ENCODE peak calls at places on chromosomes 6 and 20, in eight cellular contexts. I, F, Q, V, H, U, A and R are unnamed samples.

GRCh38 chr6:11279213-11279780 is 46.8 kb upstream of the NEDD9 start:
- DNase-seq in I (no peak), Q (no peak), H (no peak), U (no peak), V (no peak), F (no peak), A (no peak), R (no peak)

GRCh38 chr6:25596928-25597818 is 54.8 kb upstream of the SCGN start:
- DNase-seq in F (no peak), A (no peak), H (no peak), Q (no peak), V (no peak), I (no peak), U (no peak), R (no peak)

GRCh38 chr6:28809947-28810654 is 113.7 kb downstream of the TRIM27 start:
- DNase-seq in F (no peak), V (peak; percentile 48), Q (no peak), A (no peak), I (no peak), U (no peak), H (no peak), R (no peak)

GRCh38 chr6:150729188-150729748 is 129.6 kb downstream of the PLEKHG1 start:
- DNase-seq in V (no peak), Q (no peak), F (no peak), U (no peak), A (no peak), H (no peak), I (no peak), R (no peak)

GRCh38 chr20:50381771-50382593 is 128.2 kb upstream of the PTPN1 start:
- DNase-seq in Q (no peak), U (no peak), I (no peak), F (no peak), A (peak; percentile 58), V (no peak), H (peak; percentile 43), R (no peak)

GRCh38 chr6:21538186-21538798 is 55.3 kb upstream of the SOX4 start:
- DNase-seq in V (peak; percentile 22), F (no peak), I (no peak), Q (no peak), U (no peak), A (no peak), H (no peak), R (no peak)

GRCh38 chr6:148790404-148790803 is 43.6 kb downstream of the UST start:
- DNase-seq in Q (no peak), H (no peak), A (no peak), F (no peak), V (no peak), U (no peak), I (no peak), R (no peak)

GRCh38 chr20:36463212-36464061 is 77.9 kb upstream of the MYL9 start:
- DNase-seq in I (no peak), F (no peak), U (no peak), V (no peak), H (no peak), A (no peak), Q (no peak), R (no peak)

GRCh38 chr20:21353236-21353635 is 44.1 kb downstream of the NKX2-4 start:
- DNase-seq in V (peak; percentile 56), U (no peak), Q (no peak), I (no peak), A (no peak), F (no peak), H (no peak), R (no peak)

GRCh38 chr6:157323114-157323923 is at the start of gene TMEM242:
- DNase-seq in A (peak; percentile 92), U (peak; percentile 88), F (peak; percentile 92), Q (peak; percentile 97), I (peak; percentile 75), V (peak; percentile 95), H (peak; percentile 93), R (peak; percentile 80)

GRCh38 chr6:116550796-116551195 is 2.8 kb upstream of the CALHM4 start:
- DNase-seq in A (no peak), I (no peak), F (no peak), H (no peak), V (no peak), U (no peak), Q (no peak), R (no peak)

GRCh38 chr20:10731190-10731955 is 57.6 kb upstream of the JAG1 start:
- DNase-seq in A (no peak), H (no peak), U (no peak), Q (no peak), I (no peak), V (peak; percentile 60), F (no peak), R (no peak)

GRCh38 chr20:46408281-46408731 is 1.9 kb upstream of the ELMO2 start:
- DNase-seq in V (no peak), U (no peak), I (no peak), Q (no peak), F (no peak), A (no peak), H (no peak), R (no peak)

GRCh38 chr6:126075335-126076071 is 89.2 kb downstream of the TRMT11 start:
- DNase-seq in F (no peak), V (no peak), Q (no peak), I (no peak), A (no peak), H (no peak), U (no peak), R (no peak)

GRCh38 chr20:45355209-45355608 is 7.0 kb upstream of the SDC4 start:
- DNase-seq in A (no peak), F (no peak), U (no peak), I (no peak), Q (no peak), V (peak; percentile 81), H (no peak), R (no peak)

GRCh38 chr20:35718972-35719635 is 19.9 kb downstream of the ROMO1 start:
- DNase-seq in I (no peak), U (no peak), H (no peak), F (no peak), Q (no peak), A (no peak), V (no peak), R (no peak)

GRCh38 chr6:473356-473755 is 81.8 kb downstream of the IRF4 start:
- DNase-seq in F (no peak), V (no peak), Q (no peak), A (no peak), U (no peak), I (no peak), H (no peak), R (no peak)

GRCh38 chr6:143745160-143746133 is 67.7 kb downstream of the PHACTR2 start:
- DNase-seq in A (peak; percentile 34), H (no peak), Q (no peak), U (no peak), V (peak; percentile 2), F (no peak), I (no peak), R (no peak)

GRCh38 chr20:60003776-60004175 is 45.6 kb downstream of the CDH26 start:
- DNase-seq in Q (no peak), I (no peak), A (no peak), U (no peak), F (no peak), H (no peak), V (no peak), R (no peak)

GRCh38 chr6:136737343-136738177 is 54.7 kb downstream of the MAP3K5 start:
- DNase-seq in Q (no peak), F (no peak), V (peak; percentile 14), H (no peak), A (no peak), I (no peak), U (no peak), R (no peak)